ENCODE peak calls at places on chromosomes 5 and 9, in six cellular contexts. N is GM23248; O is T-helper 9 cell; C is stimulated activated CD4-positive, alpha-beta T cell treated with anti-CD3 and anti-CD28 coated beads, Interleukin-15, amount 100 ng/mL, for 1 hour; Q is psoas muscle; E is RPMI7951. G is an unnamed sample.

GRCh38 chr9:27572566-27572917 is 739 bp downstream of the C9orf72 start:
- DNase-seq in N (peak), O (peak), C (peak), Q (no peak), E (peak), G (peak)

GRCh38 chr9:95516736-95517558 is at the start of gene PTCH1:
- DNase-seq in N (peak), O (peak), C (no peak), Q (peak), E (peak), G (peak)

GRCh38 chr9:125238127-125238914 is 2.8 kb downstream of the HSPA5 start:
- DNase-seq in N (peak), O (no peak), C (no peak), Q (no peak), E (no peak), G (no peak)

GRCh38 chr9:114071197-114071795 is 6.8 kb downstream of the AMBP start:
- DNase-seq in N (no peak), O (no peak), C (no peak), Q (no peak), E (no peak), G (no peak)

GRCh38 chr5:134511796-134512660 is 13.4 kb upstream of the JADE2 start:
- DNase-seq in N (peak), O (no peak), C (no peak), Q (peak), E (peak), G (peak)

GRCh38 chr9:35073276-35073607 is 817 bp upstream of the VCP start:
- DNase-seq in N (no peak), O (no peak), C (no peak), Q (no peak), E (no peak), G (no peak)

GRCh38 chr5:40497573-40497972 is 182.1 kb upstream of the PTGER4 start:
- DNase-seq in N (peak), O (no peak), C (no peak), Q (no peak), E (peak), G (no peak)

GRCh38 chr5:157025093-157025698 is 33.7 kb downstream of the HAVCR1 start:
- DNase-seq in N (no peak), O (peak), C (no peak), Q (no peak), E (no peak), G (no peak)

GRCh38 chr5:122073864-122074263 is 4.2 kb downstream of the LOX start:
- DNase-seq in N (no peak), O (no peak), C (no peak), Q (no peak), E (no peak), G (no peak)

GRCh38 chr5:3194684-3195083 is 400.9 kb upstream of the IRX1 start:
- DNase-seq in N (no peak), O (no peak), C (no peak), Q (no peak), E (no peak), G (no peak)

GRCh38 chr5:79464695-79465332 is 49.1 kb downstream of the HOMER1 start:
- DNase-seq in N (peak), O (no peak), C (no peak), Q (no peak), E (peak), G (peak)

GRCh38 chr9:131584858-131585257 is 39.5 kb downstream of the PRRT1B start:
- DNase-seq in N (no peak), O (no peak), C (no peak), Q (peak), E (no peak), G (no peak)

GRCh38 chr9:91758491-91758981 is 191.5 kb downstream of the ROR2 start:
- DNase-seq in N (peak), O (no peak), C (no peak), Q (no peak), E (peak), G (peak)

GRCh38 chr5:115179959-115180709 is 10.4 kb upstream of the TRIM36 start:
- DNase-seq in N (peak), O (no peak), C (no peak), Q (peak), E (peak), G (peak)

GRCh38 chr9:117722108-117722761 is 18.0 kb downstream of the TLR4 start:
- DNase-seq in N (no peak), O (no peak), C (no peak), Q (no peak), E (no peak), G (no peak)

GRCh38 chr5:27706832-27707231 is 668.4 kb upstream of the CDH9 start:
- DNase-seq in N (no peak), O (no peak), C (no peak), Q (no peak), E (peak), G (peak)

GRCh38 chr5:38807570-38808461 is 38.0 kb upstream of the OSMR start:
- DNase-seq in N (peak), O (no peak), C (no peak), Q (no peak), E (peak), G (peak)

GRCh38 chr9:106286249-106286648 is 576.7 kb upstream of the ZNF462 start:
- DNase-seq in N (no peak), O (no peak), C (no peak), Q (no peak), E (peak), G (peak)

GRCh38 chr9:82490019-82490499 is 501.5 kb downstream of the SPATA31D1 start:
- DNase-seq in N (peak), O (no peak), C (no peak), Q (no peak), E (peak), G (no peak)

GRCh38 chr5:74786851-74787250 is 19.8 kb downstream of the NSA2 start:
- DNase-seq in N (no peak), O (no peak), C (no peak), Q (no peak), E (no peak), G (no peak)

GRCh38 chr9:91818226-91818587 is 131.8 kb downstream of the ROR2 start:
- DNase-seq in N (no peak), O (no peak), C (no peak), Q (peak), E (no peak), G (no peak)

GRCh38 chr5:151562019-151562707 is 29.0 kb downstream of the FAT2 start:
- DNase-seq in N (no peak), O (no peak), C (no peak), Q (no peak), E (no peak), G (peak)

GRCh38 chr5:88613051-88613450 is 269.9 kb downstream of the MEF2C start:
- DNase-seq in N (peak), O (no peak), C (no peak), Q (no peak), E (no peak), G (no peak)

GRCh38 chr5:63958654-63959053 is 3.6 kb downstream of the HTR1A start:
- DNase-seq in N (no peak), O (no peak), C (no peak), Q (no peak), E (no peak), G (no peak)

GRCh38 chr5:104189909-104190308 is 627.3 kb upstream of the NUDT12 start:
- DNase-seq in N (peak), O (no peak), C (no peak), Q (no peak), E (peak), G (no peak)

GRCh38 chr5:157917909-157918809 is 59.2 kb upstream of the CLINT1 start:
- DNase-seq in N (peak), O (peak), C (peak), Q (peak), E (peak), G (peak)

GRCh38 chr5:101679816-101680215 is 616.3 kb downstream of the SLCO4C1 start:
- DNase-seq in N (peak), O (no peak), C (no peak), Q (no peak), E (peak), G (no peak)

GRCh38 chr9:92620870-92621269 is 49.1 kb downstream of the IPPK start:
- DNase-seq in N (no peak), O (no peak), C (no peak), Q (no peak), E (no peak), G (no peak)

GRCh38 chr9:88829276-88829675 is 162.0 kb upstream of the S1PR3 start:
- DNase-seq in N (no peak), O (no peak), C (no peak), Q (no peak), E (peak), G (no peak)

GRCh38 chr9:131095666-131096489 is 453 bp upstream of the AIF1L start:
- DNase-seq in N (peak), O (no peak), C (no peak), Q (peak), E (no peak), G (peak)

GRCh38 chr9:120446681-120447080 is 133.3 kb downstream of the CDK5RAP2 start:
- DNase-seq in N (no peak), O (no peak), C (no peak), Q (no peak), E (no peak), G (peak)